ENCODE peak calls at places on chromosomes 4 and X, in four cellular contexts. M is H1, I is K562, U is HepG2. N is an unnamed sample.

GRCh38 chr4:82372502-82372873 is 1.3 kb downstream of the HNRNPD start:
- DNase-seq in M (no peak), I (peak), U (no peak), N (peak)

GRCh38 chrX:42229533-42229932 is 306.2 kb upstream of the CASK start:
- DNase-seq in M (no peak), I (no peak), U (no peak), N (no peak)

GRCh38 chrX:43005561-43005960 is 227.6 kb upstream of the PPP1R2C start:
- DNase-seq in M (no peak), I (no peak), U (no peak), N (no peak)

GRCh38 chr4:64584981-64585557 is 175.8 kb upstream of the TECRL start:
- DNase-seq in M (no peak), I (peak), U (peak), N (no peak)

GRCh38 chr4:72302981-72303704 is 265.9 kb downstream of the ADAMTS3 start:
- DNase-seq in M (no peak), I (peak), U (peak), N (peak)

GRCh38 chr4:172865103-172865502 is 303.5 kb upstream of the GALNT7 start:
- DNase-seq in M (no peak), I (no peak), U (no peak), N (no peak)

GRCh38 chrX:37383313-37383712 is 34.1 kb downstream of the PRRG1 start:
- DNase-seq in M (no peak), I (no peak), U (no peak), N (no peak)

GRCh38 chrX:34778961-34779360 is 121.9 kb upstream of the TMEM47 start:
- DNase-seq in M (no peak), I (no peak), U (no peak), N (no peak)

GRCh38 chr4:177275999-177276398 is 33.7 kb upstream of the NEIL3 start:
- DNase-seq in M (no peak), I (no peak), U (no peak), N (no peak)

GRCh38 chr4:185638548-185639301 is 103.4 kb upstream of the PDLIM3 start:
- DNase-seq in M (no peak), I (no peak), U (no peak), N (no peak)

GRCh38 chrX:2502668-2503519 is 2.1 kb upstream of the DHRSX start:
- DNase-seq in M (no peak), I (peak), U (no peak), N (peak)

GRCh38 chr4:12584116-12584875 is 899.8 kb downstream of the RAB28 start:
- DNase-seq in M (no peak), I (no peak), U (no peak), N (no peak)

GRCh38 chr4:12586607-12587006 is 897.5 kb downstream of the RAB28 start:
- DNase-seq in M (no peak), I (no peak), U (no peak), N (no peak)

GRCh38 chr4:12579172-12579571 is 905.0 kb downstream of the RAB28 start:
- DNase-seq in M (no peak), I (no peak), U (no peak), N (no peak)

GRCh38 chr4:12580787-12581186 is 903.4 kb downstream of the RAB28 start:
- DNase-seq in M (no peak), I (no peak), U (no peak), N (no peak)

DNA sequence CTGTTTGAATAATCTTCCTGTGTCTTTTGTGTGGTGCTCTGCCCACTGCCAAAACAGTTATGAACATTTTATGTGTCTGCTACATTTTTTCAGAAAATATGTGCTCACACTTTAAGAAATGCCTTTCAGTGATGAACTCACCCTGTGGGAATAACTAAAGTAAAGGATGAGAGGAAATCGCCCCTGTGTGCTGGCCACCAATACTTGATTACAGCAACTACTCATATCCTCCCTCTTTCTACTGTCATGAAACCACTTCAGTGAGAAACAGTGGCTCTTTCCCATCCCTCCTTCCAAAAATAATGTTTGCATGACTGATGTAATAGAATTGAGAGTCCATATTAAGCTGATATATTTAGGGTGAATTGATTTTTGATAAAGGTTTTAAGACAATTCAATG is 900.9 kb downstream of the RAB28 start:
- DNase-seq in M (no peak), I (no peak), U (no peak), N (no peak)
- TF ChIP-seq PHF8 in M (no peak), I (no peak), U (no peak), N (no peak)

DNA sequence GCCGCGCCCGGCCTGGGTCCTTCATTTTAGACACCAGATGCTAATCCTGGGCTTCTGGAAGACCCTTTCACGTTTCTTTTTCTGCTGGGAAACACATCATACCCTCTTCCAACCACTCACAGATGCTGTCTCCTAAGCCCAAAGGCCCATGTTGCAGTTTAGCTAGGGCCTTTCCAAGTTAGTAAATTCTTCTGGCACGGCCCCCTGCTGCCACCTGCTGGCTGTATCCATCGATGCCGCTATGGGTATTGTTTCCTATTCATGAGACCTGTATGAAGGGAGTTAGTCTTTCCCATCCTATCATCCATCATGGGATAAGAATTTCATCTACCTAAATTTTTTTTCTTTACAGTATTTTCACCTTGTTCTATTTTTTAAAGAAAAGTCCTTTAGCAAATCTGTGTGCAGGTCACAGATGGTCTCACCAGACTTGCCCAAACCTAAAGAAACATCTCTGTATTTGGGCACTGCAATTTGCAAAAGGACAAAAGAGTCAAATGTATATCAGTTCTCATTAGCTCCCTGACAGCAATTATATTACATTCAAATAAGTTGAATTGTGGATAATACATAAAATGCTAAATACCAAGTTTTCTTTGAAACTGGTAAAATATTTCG is 37.8 kb upstream of the SLC9A7 start:
- DNase-seq in M (no peak), I (peak), U (peak), N (peak)
- TF ChIP-seq RNF2 in M (no peak), I (no peak), U (no peak), N (no peak)

GRCh38 chrX:46840946-46841740 is 4.3 kb downstream of the RP2 start:
- DNase-seq in M (no peak), I (no peak), U (no peak), N (no peak)
- TF ChIP-seq PHF8 in M (no peak), I (no peak), U (no peak), N (no peak)

GRCh38 chr4:123050014-123050413 is 127.6 kb upstream of the NUDT6 start:
- DNase-seq in M (no peak), I (no peak), U (no peak), N (no peak)

GRCh38 chr4:123052007-123052406 is 129.6 kb upstream of the NUDT6 start:
- DNase-seq in M (no peak), I (no peak), U (no peak), N (no peak)

GRCh38 chr4:123060039-123060770 is 137.8 kb upstream of the NUDT6 start:
- DNase-seq in M (no peak), I (no peak), U (no peak), N (no peak)

GRCh38 chr4:123055943-123056342 is 133.5 kb upstream of the NUDT6 start:
- DNase-seq in M (no peak), I (no peak), U (no peak), N (no peak)
- TF ChIP-seq RNF2 in M (no peak), I (no peak), U (no peak), N (no peak)

DNA sequence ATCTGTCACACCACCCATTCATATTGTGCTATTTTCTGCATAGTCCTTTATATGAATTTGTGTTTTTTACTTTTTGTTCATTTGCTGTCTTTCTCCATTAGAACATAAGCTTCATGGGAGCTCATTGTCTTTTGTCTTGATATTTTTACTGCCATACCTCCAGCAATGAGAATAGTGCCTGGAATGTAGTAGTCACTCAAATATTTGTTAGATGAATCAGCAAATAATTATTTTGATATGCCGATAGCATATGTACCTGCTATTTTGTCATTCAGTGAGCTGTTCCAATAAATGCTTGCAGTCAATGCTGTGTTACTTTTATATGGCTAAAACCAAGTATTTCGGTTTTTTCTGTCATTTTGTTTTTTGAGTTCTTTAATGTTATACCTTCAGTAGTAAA is 43.5 kb upstream of the SLC25A31 start:
- DNase-seq in M (no peak), I (no peak), U (no peak), N (no peak)
- TF ChIP-seq PHF8 in M (no peak), I (no peak), U (no peak), N (no peak)

GRCh38 chrX:38860106-38861013 is 59.1 kb downstream of the MID1IP1 start:
- DNase-seq in M (no peak), I (no peak), U (no peak), N (no peak)

GRCh38 chrX:38864165-38864564 is 62.9 kb downstream of the MID1IP1 start:
- DNase-seq in M (no peak), I (no peak), U (no peak), N (no peak)

GRCh38 chrX:38859602-38860001 is 58.3 kb downstream of the MID1IP1 start:
- DNase-seq in M (no peak), I (no peak), U (no peak), N (no peak)

GRCh38 chrX:38862100-38862499 is 60.8 kb downstream of the MID1IP1 start:
- DNase-seq in M (no peak), I (no peak), U (no peak), N (no peak)

DNA sequence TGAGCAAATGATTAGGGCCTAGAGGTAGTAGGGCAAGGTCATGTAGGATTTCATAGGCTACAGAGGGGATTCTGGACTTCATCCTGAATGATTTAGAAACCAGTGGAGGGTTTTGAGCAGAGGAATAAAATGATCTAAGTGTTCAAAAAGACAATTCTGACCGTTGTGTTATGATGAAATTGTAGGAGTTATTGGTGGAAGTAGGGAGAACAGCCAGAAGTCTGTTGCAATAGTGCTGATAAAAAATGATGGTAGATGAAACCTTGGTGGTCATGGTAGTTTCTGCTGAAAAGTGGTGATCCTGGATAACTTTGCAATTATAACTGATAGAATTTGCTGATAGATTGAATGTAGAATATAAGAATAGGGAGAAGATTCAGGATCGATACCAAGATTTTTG is 60.2 kb downstream of the MID1IP1 start:
- DNase-seq in M (no peak), I (no peak), U (no peak), N (no peak)
- TF ChIP-seq RNF2 in M (no peak), I (no peak), U (no peak), N (no peak)

DNA sequence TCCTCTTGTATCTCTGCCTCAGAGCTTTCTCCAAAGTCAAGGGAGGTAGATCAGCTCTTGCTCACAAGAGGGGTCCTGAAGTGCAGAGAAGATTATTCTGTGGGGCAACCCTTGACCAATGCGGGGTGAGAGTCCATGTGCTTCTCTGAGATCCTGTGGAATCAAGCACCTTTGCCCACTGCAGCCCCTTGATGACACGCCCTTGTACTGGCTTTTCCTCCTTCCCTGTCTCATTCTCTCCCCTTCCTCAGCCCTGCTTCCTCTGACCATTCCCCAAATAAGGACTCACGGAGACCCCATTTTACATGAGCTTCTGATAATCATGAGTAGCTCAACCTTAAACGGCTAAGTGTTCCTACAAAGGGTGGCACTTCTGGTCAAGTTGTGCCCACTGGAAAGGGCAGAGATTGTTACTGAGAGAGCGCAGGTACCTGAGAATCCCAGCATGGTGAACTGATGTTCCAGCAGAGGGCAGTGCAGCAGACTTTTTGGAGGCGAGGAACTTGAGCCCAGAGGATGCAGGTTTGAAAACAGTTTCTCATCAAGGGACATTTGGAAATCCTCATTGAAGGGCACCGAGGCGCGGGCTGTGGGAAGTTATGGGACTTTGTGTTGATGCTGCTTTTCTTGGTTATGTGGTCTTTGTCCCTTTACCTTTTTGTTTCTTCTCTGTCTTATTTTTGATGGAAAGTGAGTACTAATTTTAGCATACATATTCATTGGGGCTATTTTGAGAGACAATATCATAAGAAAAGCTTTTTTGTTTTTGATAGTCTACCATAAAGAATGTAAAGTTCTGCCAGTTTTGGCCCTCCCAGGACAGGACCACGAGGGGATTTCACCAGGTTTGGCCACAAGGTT is 201.3 kb downstream of the RBM46 start:
- DNase-seq in M (peak), I (peak), U (peak), N (peak)
- TF ChIP-seq PHF8 in M (no peak), I (no peak), U (no peak), N (no peak)

DNA sequence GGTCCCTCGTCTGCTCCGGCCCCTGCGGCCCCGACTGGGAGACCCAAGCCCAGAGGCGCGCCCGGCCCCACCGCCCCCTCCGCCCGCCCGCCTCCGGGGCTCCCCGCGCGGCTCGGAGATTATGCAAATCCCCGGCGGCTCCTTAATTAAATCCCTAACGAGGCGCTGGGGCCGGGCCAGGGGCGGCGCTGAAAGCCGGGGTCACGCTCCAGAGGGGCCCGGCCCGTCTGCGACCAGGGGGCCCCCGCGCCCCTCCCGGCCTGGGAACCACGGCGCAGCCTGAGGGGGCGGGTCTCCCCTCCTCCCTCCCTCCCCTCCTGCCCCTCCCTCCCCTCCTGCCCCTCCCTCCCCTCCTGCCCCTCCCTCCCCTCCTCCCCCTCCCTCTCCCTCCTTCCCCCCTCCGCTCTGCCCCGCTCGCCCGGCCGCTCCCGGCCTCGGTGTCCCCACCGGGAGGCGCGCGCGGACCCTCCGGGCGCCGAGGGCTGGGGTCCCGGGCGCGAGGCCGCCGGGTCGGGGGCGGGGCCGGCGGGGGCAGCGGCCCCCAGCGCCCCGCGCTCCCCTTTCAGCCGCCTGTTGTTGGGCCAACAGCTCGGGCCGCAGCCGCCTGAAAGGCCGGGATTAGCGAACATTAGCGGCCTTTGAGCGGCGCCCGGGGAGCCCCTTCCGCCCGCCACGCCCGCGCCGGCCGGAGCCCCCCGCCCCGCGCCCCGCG is 25.9 kb upstream of the FGFR3 start:
- DNase-seq in M (no peak), I (peak), U (no peak), N (peak)
- TF ChIP-seq RNF2 in M (no peak), I (no peak), U (no peak), N (no peak)

GRCh38 chr4:140187316-140187695 is 33.3 kb upstream of the MAML3 start:
- DNase-seq in M (no peak), I (no peak), U (no peak), N (no peak)

GRCh38 chr4:140188975-140189374 is 35.0 kb upstream of the MAML3 start:
- DNase-seq in M (no peak), I (no peak), U (no peak), N (no peak)

GRCh38 chr4:140189846-140190245 is 35.9 kb upstream of the MAML3 start:
- DNase-seq in M (no peak), I (no peak), U (no peak), N (no peak)

GRCh38 chr4:140185725-140186124 is 31.7 kb upstream of the MAML3 start:
- DNase-seq in M (no peak), I (no peak), U (no peak), N (no peak)

GRCh38 chr4:140186651-140187315 is 32.8 kb upstream of the MAML3 start:
- DNase-seq in M (no peak), I (no peak), U (no peak), N (peak)
- TF ChIP-seq PHF8 in M (no peak), I (no peak), U (no peak), N (no peak)

GRCh38 chrX:95063554-95063953 is 1389.5 kb downstream of the FAM133A start:
- DNase-seq in M (no peak), I (no peak), U (no peak), N (no peak)
- TF ChIP-seq RNF2 in M (no peak), I (no peak), U (no peak), N (no peak)